ENCODE peak calls at places on chromosomes 1 and 21, in ten cellular contexts. K is A549, W is HCT116, L is cardiac muscle cell, H is heart right ventricle, I is coronary artery, B is kidney, T is thoracic aorta, Z is uterus, E is ovary. A is an unnamed sample.

GRCh38 chr1:59272507-59272906 is 24.4 kb upstream of the FGGY start:
- DNase-seq in K (no peak), W (no peak), L (no peak), H (no peak), I (no peak), B (no peak), T (no peak), Z (no peak), E (no peak), A (peak)

GRCh38 chr1:48536477-48536876 is 64.5 kb upstream of the SPATA6 start:
- DNase-seq in K (no peak), W (no peak), L (no peak), H (no peak), I (no peak), B (no peak), T (no peak), Z (no peak), E (no peak), A (no peak)

GRCh38 chr1:219438386-219438785 is 174.5 kb downstream of the ZC3H11B start:
- DNase-seq in K (no peak), W (no peak), L (no peak), H (no peak), I (no peak), B (no peak), T (no peak), Z (no peak), E (no peak), A (no peak)

GRCh38 chr1:67987046-67987799 is 63.2 kb downstream of the DIRAS3 start:
- DNase-seq in K (peak), W (no peak), L (no peak), H (no peak), I (no peak), B (no peak), T (no peak), Z (no peak), E (peak), A (no peak)

GRCh38 chr1:161705537-161705936 is 1.5 kb upstream of the FCRLA start:
- DNase-seq in K (no peak), W (no peak), L (no peak), H (no peak), I (no peak), B (no peak), T (no peak), Z (no peak), E (no peak), A (no peak)

GRCh38 chr1:176939993-176940392 is 224.5 kb downstream of the ASTN1 start:
- DNase-seq in K (no peak), W (no peak), L (no peak), H (no peak), I (no peak), B (no peak), T (no peak), Z (no peak), E (no peak), A (no peak)

GRCh38 chr1:3051270-3052268 is 17.4 kb upstream of the PRDM16 start:
- DNase-seq in K (no peak), W (no peak), L (no peak), H (no peak), I (no peak), B (no peak), T (no peak), Z (no peak), E (no peak), A (no peak)

GRCh38 chr1:64745986-64746940 is 1.4 kb downstream of the RAVER2 start:
- DNase-seq in K (no peak), W (no peak), L (no peak), H (no peak), I (no peak), B (no peak), T (no peak), Z (no peak), E (no peak), A (peak)

GRCh38 chr1:226661271-226661670 is 77.8 kb downstream of the ITPKB start:
- DNase-seq in K (no peak), W (no peak), L (no peak), H (no peak), I (no peak), B (no peak), T (no peak), Z (no peak), E (no peak), A (no peak)

GRCh38 chr21:36835383-36835795 is 131.1 kb downstream of the HLCS start:
- DNase-seq in K (no peak), W (no peak), L (peak), H (peak), I (no peak), B (no peak), T (no peak), Z (no peak), E (no peak), A (peak)

GRCh38 chr1:68544651-68545050 is 47.8 kb upstream of the DEPDC1 start:
- DNase-seq in K (no peak), W (no peak), L (no peak), H (no peak), I (no peak), B (no peak), T (no peak), Z (no peak), E (no peak), A (no peak)

GRCh38 chr1:111704776-111705175 is 34.4 kb downstream of the INKA2 start:
- DNase-seq in K (no peak), W (peak), L (peak), H (no peak), I (no peak), B (no peak), T (no peak), Z (no peak), E (no peak), A (no peak)

GRCh38 chr1:204402391-204402790 is 9.2 kb downstream of the PPP1R15B start:
- DNase-seq in K (no peak), W (no peak), L (no peak), H (no peak), I (no peak), B (no peak), T (no peak), Z (no peak), E (no peak), A (no peak)

GRCh38 chr1:226912587-226913176 is 27.4 kb upstream of the COQ8A start:
- DNase-seq in K (peak), W (no peak), L (peak), H (peak), I (peak), B (no peak), T (no peak), Z (no peak), E (peak), A (peak)

GRCh38 chr1:232792949-232793348 is 12.3 kb upstream of the MAP10 start:
- DNase-seq in K (no peak), W (no peak), L (no peak), H (no peak), I (no peak), B (no peak), T (no peak), Z (no peak), E (no peak), A (no peak)

GRCh38 chr1:208047476-208047934 is 136.6 kb upstream of the CD34 start:
- DNase-seq in K (no peak), W (no peak), L (no peak), H (peak), I (peak), B (peak), T (peak), Z (peak), E (peak), A (no peak)

GRCh38 chr1:67060811-67061218 is 6.9 kb upstream of the SLC35D1 start:
- DNase-seq in K (peak), W (peak), L (no peak), H (no peak), I (no peak), B (no peak), T (no peak), Z (no peak), E (no peak), A (peak)

GRCh38 chr1:229070168-229070567 is 200.7 kb upstream of the RAB4A start:
- DNase-seq in K (peak), W (no peak), L (peak), H (peak), I (peak), B (peak), T (peak), Z (no peak), E (no peak), A (peak)

GRCh38 chr1:212155219-212155618 is 119.7 kb downstream of the DTL start:
- DNase-seq in K (no peak), W (no peak), L (no peak), H (no peak), I (no peak), B (no peak), T (no peak), Z (no peak), E (no peak), A (no peak)

GRCh38 chr21:17900281-17900989 is 81.3 kb upstream of the C21orf91 start:
- DNase-seq in K (no peak), W (no peak), L (no peak), H (peak), I (no peak), B (no peak), T (no peak), Z (no peak), E (no peak), A (peak)

GRCh38 chr1:57770772-57771171 is 346.9 kb upstream of the DAB1 start:
- DNase-seq in K (peak), W (no peak), L (no peak), H (no peak), I (no peak), B (no peak), T (no peak), Z (no peak), E (no peak), A (peak)

GRCh38 chr1:109365642-109366204 is 32.0 kb downstream of the SORT1 start:
- DNase-seq in K (no peak), W (no peak), L (no peak), H (no peak), I (no peak), B (no peak), T (no peak), Z (no peak), E (no peak), A (no peak)

GRCh38 chr1:231663211-231663792 is 36.7 kb downstream of the DISC1 start:
- DNase-seq in K (no peak), W (no peak), L (no peak), H (no peak), I (no peak), B (no peak), T (no peak), Z (no peak), E (no peak), A (no peak)

GRCh38 chr1:24878775-24879742 is 51.0 kb downstream of the RUNX3 start:
- DNase-seq in K (no peak), W (no peak), L (no peak), H (no peak), I (peak), B (no peak), T (no peak), Z (no peak), E (no peak), A (no peak)

GRCh38 chr1:11316701-11317100 is 43.7 kb downstream of the UBIAD1 start:
- DNase-seq in K (no peak), W (no peak), L (no peak), H (no peak), I (no peak), B (no peak), T (no peak), Z (no peak), E (no peak), A (no peak)

GRCh38 chr1:155794605-155795265 is 62.3 kb downstream of the GON4L start:
- DNase-seq in K (no peak), W (no peak), L (no peak), H (no peak), I (no peak), B (no peak), T (no peak), Z (no peak), E (no peak), A (peak)

GRCh38 chr21:27519357-27519756 is 552.5 kb upstream of the ADAMTS5 start:
- DNase-seq in K (no peak), W (no peak), L (no peak), H (no peak), I (no peak), B (no peak), T (no peak), Z (no peak), E (no peak), A (no peak)

GRCh38 chr1:112818990-112819689 is 104.0 kb upstream of the PPM1J start:
- DNase-seq in K (no peak), W (no peak), L (no peak), H (no peak), I (no peak), B (no peak), T (no peak), Z (no peak), E (no peak), A (peak)

DNA sequence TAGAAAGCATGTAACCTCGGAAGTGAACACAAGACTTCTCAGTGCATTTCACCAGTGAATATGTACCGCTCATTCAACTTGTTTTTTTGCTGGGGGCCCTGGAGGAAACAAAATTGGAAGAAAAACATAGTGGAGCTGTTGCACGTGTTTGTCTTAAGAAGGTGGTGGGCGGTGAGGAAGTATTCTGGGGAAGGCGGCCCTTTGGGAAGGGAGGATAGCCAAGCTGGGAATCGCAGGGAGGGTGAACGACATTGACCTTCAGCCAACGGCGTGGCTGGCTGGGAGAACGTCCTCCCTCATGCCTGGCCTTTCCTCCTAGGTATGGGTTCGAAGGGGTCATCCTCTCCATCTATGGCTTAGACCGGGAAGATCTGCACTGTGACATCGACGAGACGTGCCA is 19.4 kb downstream of the TFF3 start:
- DNase-seq in K (no peak), W (no peak), L (no peak), H (no peak), I (no peak), B (peak), T (no peak), Z (no peak), E (no peak), A (no peak)
- H3K27ac ChIP-seq in K (no peak), W (no peak), L (no peak), H (no peak), I (no peak), B (no peak), T (no peak), Z (no peak), E (no peak), A (no peak)

GRCh38 chr1:76764638-76765572 is 102.4 kb upstream of the ST6GALNAC5 start:
- DNase-seq in K (no peak), W (no peak), L (peak), H (peak), I (no peak), B (no peak), T (no peak), Z (no peak), E (no peak), A (peak)
- H3K4me3 ChIP-seq in K (peak), W (no peak), L (no peak), H (peak), I (peak), B (no peak), T (peak), Z (no peak), E (no peak), A (peak)

GRCh38 chr1:8015809-8016165 is 10.3 kb downstream of the ERRFI1 start:
- DNase-seq in K (no peak), W (no peak), L (no peak), H (no peak), I (no peak), B (no peak), T (no peak), Z (peak), E (no peak), A (no peak)

GRCh38 chr1:8016244-8017241 is 9.6 kb downstream of the ERRFI1 start:
- DNase-seq in K (no peak), W (no peak), L (no peak), H (no peak), I (no peak), B (no peak), T (no peak), Z (no peak), E (no peak), A (no peak)

GRCh38 chr1:8013800-8014199 is 12.3 kb downstream of the ERRFI1 start:
- DNase-seq in K (no peak), W (no peak), L (no peak), H (no peak), I (no peak), B (no peak), T (no peak), Z (no peak), E (no peak), A (no peak)

GRCh38 chr1:8014381-8014988 is 11.6 kb downstream of the ERRFI1 start:
- DNase-seq in K (no peak), W (no peak), L (no peak), H (no peak), I (no peak), B (no peak), T (no peak), Z (no peak), E (no peak), A (no peak)

GRCh38 chr1:8015036-8015808 is 10.9 kb downstream of the ERRFI1 start:
- DNase-seq in K (peak), W (no peak), L (peak), H (no peak), I (no peak), B (no peak), T (no peak), Z (peak), E (no peak), A (peak)
- H3K27ac ChIP-seq in K (peak), W (peak), L (no peak), H (peak), I (peak), B (peak), T (peak), Z (peak), E (peak), A (peak)

GRCh38 chr1:182086136-182086535 is 24.6 kb upstream of the ZNF648 start:
- DNase-seq in K (no peak), W (no peak), L (no peak), H (no peak), I (no peak), B (peak), T (no peak), Z (no peak), E (no peak), A (no peak)

GRCh38 chr1:182083851-182084486 is 22.5 kb upstream of the ZNF648 start:
- DNase-seq in K (no peak), W (no peak), L (no peak), H (no peak), I (no peak), B (no peak), T (no peak), Z (no peak), E (no peak), A (no peak)

GRCh38 chr1:182086620-182087019 is 25.1 kb upstream of the ZNF648 start:
- DNase-seq in K (no peak), W (no peak), L (no peak), H (no peak), I (no peak), B (no peak), T (no peak), Z (no peak), E (no peak), A (no peak)

GRCh38 chr1:182085726-182086125 is 24.2 kb upstream of the ZNF648 start:
- DNase-seq in K (no peak), W (no peak), L (no peak), H (no peak), I (no peak), B (no peak), T (no peak), Z (no peak), E (peak), A (no peak)

GRCh38 chr1:182084487-182085316 is 23.2 kb upstream of the ZNF648 start:
- DNase-seq in K (peak), W (peak), L (peak), H (peak), I (peak), B (peak), T (peak), Z (peak), E (peak), A (peak)
- H3K4me3 ChIP-seq in K (no peak), W (no peak), L (no peak), H (no peak), I (no peak), B (peak), T (no peak), Z (no peak), E (no peak), A (no peak)

DNA sequence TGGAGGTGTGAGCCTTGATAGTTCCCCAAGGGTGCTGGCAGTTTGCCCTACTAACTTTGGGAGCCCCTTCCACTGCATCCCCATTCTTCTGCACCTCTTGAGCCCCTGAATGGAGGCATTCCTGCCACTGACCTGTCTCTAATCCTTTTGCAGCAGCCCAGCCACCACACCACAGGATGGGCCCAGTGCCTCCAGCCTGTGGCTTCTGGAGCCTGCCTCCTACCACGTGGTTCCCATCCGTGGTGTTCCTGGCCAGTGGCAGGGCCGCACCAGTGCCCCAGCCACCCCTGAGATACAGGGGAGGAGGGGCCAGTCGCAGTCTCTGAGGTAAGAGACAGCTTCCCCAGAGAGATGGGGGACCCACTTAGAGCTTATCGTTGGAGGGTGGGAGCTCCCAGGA is 14.4 kb downstream of the INAVA start:
- DNase-seq in K (no peak), W (no peak), L (no peak), H (no peak), I (no peak), B (no peak), T (no peak), Z (no peak), E (no peak), A (no peak)
- H3K27ac ChIP-seq in K (peak), W (no peak), L (no peak), H (no peak), I (no peak), B (peak), T (no peak), Z (no peak), E (no peak), A (no peak)

DNA sequence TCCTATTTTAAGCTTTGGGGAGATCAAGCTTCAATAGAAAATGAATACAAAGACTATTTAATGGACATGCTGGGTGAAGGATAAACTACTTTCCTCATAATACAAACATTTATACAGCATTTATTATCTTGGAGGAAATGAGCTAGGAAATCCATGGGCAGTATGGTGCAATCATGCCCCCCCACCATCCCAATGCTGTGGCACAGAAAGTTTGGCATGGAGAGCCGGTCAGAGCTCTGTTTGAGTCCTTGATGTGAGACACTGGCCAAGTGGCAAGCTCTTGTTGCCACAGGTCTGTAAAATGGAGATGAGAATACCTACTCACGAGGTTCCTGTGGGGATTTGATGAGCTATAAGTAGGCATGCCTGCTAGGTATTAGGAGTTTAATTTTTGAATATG is 120.6 kb downstream of the MAB21L3 start:
- DNase-seq in K (no peak), W (no peak), L (no peak), H (no peak), I (no peak), B (no peak), T (no peak), Z (no peak), E (no peak), A (no peak)
- H3K4me3 ChIP-seq in K (no peak), W (no peak), L (no peak), H (no peak), I (no peak), B (no peak), T (no peak), Z (no peak), E (no peak), A (no peak)

GRCh38 chr1:167092653-167093052 is 1.2 kb upstream of the STYXL2 start:
- DNase-seq in K (no peak), W (no peak), L (no peak), H (no peak), I (no peak), B (no peak), T (no peak), Z (no peak), E (no peak), A (no peak)
- H3K27ac ChIP-seq in K (no peak), W (no peak), L (peak), H (peak), I (no peak), B (no peak), T (peak), Z (no peak), E (no peak), A (no peak)

A was measured in SJCRH30.